ENCODE peak calls at places on chromosomes 16 and 17, in six cellular contexts. O is HCT116, G is mammary epithelial cell, N is fibroblast of lung, S is neural progenitor cell, Q is endodermal cell. X is an unnamed sample.
A peak's percentile ranks its signal among the peaks of the same experiment; 100 is the strongest.

GRCh38 chr17:19546289-19547065 is 12.8 kb downstream of the SLC47A1 start:
- DNase-seq in S (peak; percentile 20), N (no peak), G (no peak), Q (peak; percentile 74), O (no peak), X (no peak)

GRCh38 chr17:13957636-13958035 is 111.7 kb upstream of the COX10 start:
- DNase-seq in O (no peak), Q (no peak), S (no peak), N (peak; percentile 75), G (no peak), X (peak; percentile 58)

GRCh38 chr17:44400226-44400847 is 10.9 kb upstream of the ITGA2B start:
- DNase-seq in S (peak; percentile 18), O (peak; percentile 12), N (peak; percentile 40), G (no peak), Q (no peak), X (peak; percentile 60)

GRCh38 chr17:41687828-41688640 is 651 bp upstream of the EIF1 start:
- DNase-seq in Q (peak; percentile 66), O (no peak), G (peak; percentile 66), S (no peak), N (no peak), X (peak; percentile 59)

GRCh38 chr16:1296688-1297412 is 12.6 kb upstream of the UBE2I start:
- DNase-seq in G (peak; percentile 93), Q (peak; percentile 68), S (no peak), O (peak; percentile 92), N (no peak), X (peak; percentile 13)

GRCh38 chr17:72772331-72772821 is 320.1 kb downstream of the SLC39A11 start:
- DNase-seq in Q (no peak), N (no peak), O (no peak), G (no peak), S (no peak), X (no peak)

GRCh38 chr17:76772842-76773521 is 35.1 kb downstream of the MFSD11 start:
- DNase-seq in G (peak; percentile 80), N (peak; percentile 62), Q (peak; percentile 54), S (peak; percentile 65), O (peak; percentile 89), X (peak; percentile 81)

GRCh38 chr17:82017612-82018151 is 5.0 kb downstream of the CENPX start:
- DNase-seq in S (no peak), G (no peak), O (no peak), Q (no peak), N (no peak), X (no peak)

GRCh38 chr16:14286381-14287230 is 215.5 kb downstream of the MRTFB start:
- DNase-seq in S (peak; percentile 63), G (no peak), O (no peak), N (peak; percentile 70), Q (peak; percentile 68), X (no peak)

GRCh38 chr16:25210758-25211157 is 6.0 kb upstream of the AQP8 start:
- DNase-seq in N (peak; percentile 36), Q (no peak), G (peak; percentile 39), S (no peak), O (no peak), X (no peak)

GRCh38 chr16:397135-397661 is at the start of gene NME4:
- DNase-seq in Q (peak; percentile 85), O (no peak), N (no peak), S (peak; percentile 77), G (no peak), X (peak; percentile 73)

GRCh38 chr16:87740909-87741424 is 24.8 kb downstream of the KLHDC4 start:
- DNase-seq in G (no peak), Q (no peak), S (no peak), O (no peak), N (peak; percentile 17), X (no peak)

GRCh38 chr17:38747385-38748328 is 479 bp downstream of the PCGF2 start:
- DNase-seq in G (peak; percentile 11), Q (peak; percentile 85), O (no peak), S (peak; percentile 80), N (no peak), X (peak; percentile 78)

GRCh38 chr17:44952946-44953475 is 5.4 kb upstream of the KIF18B start:
- DNase-seq in N (no peak), O (no peak), Q (peak; percentile 82), G (no peak), S (peak; percentile 33), X (no peak)

GRCh38 chr17:75996665-75997590 is 3.7 kb upstream of the CDK3 start:
- DNase-seq in N (peak; percentile 23), Q (peak; percentile 70), G (peak; percentile 97), S (no peak), O (no peak), X (peak; percentile 47)

GRCh38 chr17:19538095-19539039 is 4.7 kb downstream of the SLC47A1 start:
- DNase-seq in N (no peak), G (no peak), Q (peak; percentile 64), O (no peak), S (no peak), X (no peak)

GRCh38 chr16:84598391-84598750 is 19.5 kb downstream of the COTL1 start:
- DNase-seq in S (peak; percentile 43), N (peak; percentile 40), O (no peak), G (no peak), Q (no peak), X (no peak)
- H3K9ac ChIP-seq in S (no peak overlapping the region), N (peak overlapping the region; percentile 2), O (no peak overlapping the region), G (no peak overlapping the region), Q (no peak overlapping the region), X (no peak overlapping the region)

DNA sequence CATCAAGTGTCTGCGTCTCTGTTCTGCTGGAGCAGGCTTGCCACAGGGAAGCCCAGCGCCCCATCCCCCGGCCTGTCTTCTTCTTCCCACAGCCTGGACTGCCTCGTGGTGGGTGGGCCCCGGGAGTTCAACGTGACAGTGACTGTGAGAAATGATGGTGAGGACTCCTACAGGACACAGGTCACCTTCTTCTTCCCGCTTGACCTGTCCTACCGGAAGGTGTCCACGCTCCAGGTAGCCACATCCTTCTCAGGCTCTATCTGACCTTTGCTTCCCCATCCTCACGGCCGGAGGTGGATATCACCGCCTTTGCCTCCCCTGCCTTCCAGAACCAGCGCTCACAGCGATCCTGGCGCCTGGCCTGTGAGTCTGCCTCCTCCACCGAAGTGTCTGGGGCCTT is 29.8 kb upstream of the ITGAX start:
- DNase-seq in G (no peak), Q (no peak), N (no peak), O (no peak), S (no peak), X (no peak)
- H3K36me3 ChIP-seq in G (no peaks in the 10 kb centered on the region), Q (no peaks in the 10 kb centered on the region), N (no peaks in the 10 kb centered on the region), O (no peaks in the 10 kb centered on the region), S (no peaks in the 10 kb centered on the region), X (no peaks in the 10 kb centered on the region)

GRCh38 chr17:36104601-36105000 is 974 bp downstream of the CCL4 start:
- DNase-seq in Q (peak; percentile 36), O (no peak), G (no peak), N (no peak), S (no peak), X (no peak)
- H3K9ac ChIP-seq in Q (no peak overlapping the region), O (no peak overlapping the region), G (no peak overlapping the region), N (no peak overlapping the region), S (no peak overlapping the region), X (no peak overlapping the region)

DNA sequence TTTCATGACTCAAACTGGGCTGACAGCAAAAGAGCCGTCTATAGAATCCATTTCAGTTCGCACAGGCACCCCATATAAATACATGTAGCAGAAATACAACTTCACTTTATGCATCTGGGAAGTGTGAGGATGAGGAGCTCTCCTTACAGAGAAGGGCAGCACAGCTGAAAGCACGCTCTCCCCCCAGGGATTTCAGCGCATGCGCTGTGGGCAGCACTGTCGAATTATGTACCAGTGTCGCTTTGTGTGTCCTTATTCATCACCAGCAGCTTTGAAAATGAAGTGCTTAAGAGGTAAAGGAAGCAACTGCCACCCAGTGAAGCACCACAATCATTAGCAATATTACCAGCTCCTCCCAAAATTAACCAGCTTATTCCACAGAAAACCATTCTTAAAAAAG is 39.9 kb downstream of the CEP95 start:
- DNase-seq in O (no peak), S (no peak), N (no peak), G (no peak), Q (no peak), X (no peak)
- H3K36me3 ChIP-seq in O (peaks cover 75% of the 10 kb centered on the region), S (no peaks in the 10 kb centered on the region), N (peaks cover 18% of the 10 kb centered on the region), G (peaks cover 56% of the 10 kb centered on the region), Q (peaks cover 46% of the 10 kb centered on the region), X (peaks cover 54% of the 10 kb centered on the region)

GRCh38 chr17:49438885-49439284 is 24.2 kb upstream of the PHB1 start:
- DNase-seq in O (no peak), S (peak; percentile 67), G (no peak), Q (peak; percentile 78), N (no peak), X (no peak)
- H3K9ac ChIP-seq in O (no peak overlapping the region), S (no peak overlapping the region), G (no peak overlapping the region), Q (no peak overlapping the region), N (no peak overlapping the region), X (no peak overlapping the region)

X was measured in adipocyte.